ENCODE peak calls at places on chromosomes 2 and 18, in four cellular contexts. L, M, Q and E are unnamed samples. For H3K27me3, the result is how much of the 10 kb centered on the place peaks cover.

GRCh38 chr2:70226781-70227180 is 21.6 kb downstream of the TIA1 start:
- DNase-seq in L (no peak), M (no peak), Q (no peak), E (no peak)

GRCh38 chr2:200086911-200087310 is 131.5 kb downstream of the MAIP1 start:
- DNase-seq in L (no peak), M (no peak), Q (no peak), E (no peak)

GRCh38 chr18:13614701-13615288 is 111.6 kb downstream of the FAM210A start:
- DNase-seq in L (no peak), M (no peak), Q (no peak), E (no peak)

GRCh38 chr2:183207110-183207509 is 82.9 kb downstream of the NUP35 start:
- DNase-seq in L (peak), M (no peak), Q (no peak), E (peak)

GRCh38 chr18:62505669-62506494 is 16.9 kb upstream of the ZCCHC2 start:
- DNase-seq in L (no peak), M (no peak), Q (no peak), E (no peak)

GRCh38 chr2:205556841-205557539 is 125.3 kb upstream of the NRP2 start:
- DNase-seq in L (no peak), M (no peak), Q (no peak), E (no peak)

GRCh38 chr2:174292908-174293307 is 41.8 kb upstream of the SP9 start:
- DNase-seq in L (no peak), M (no peak), Q (no peak), E (no peak)

GRCh38 chr2:27362678-27363420 is 6.3 kb upstream of the GTF3C2 start:
- DNase-seq in L (no peak), M (no peak), Q (no peak), E (no peak)

GRCh38 chr2:29478641-29479040 is 363.4 kb downstream of the CLIP4 start:
- DNase-seq in L (no peak), M (no peak), Q (no peak), E (no peak)

GRCh38 chr2:238097988-238098853 is 1.9 kb upstream of the ESPNL start:
- DNase-seq in L (peak), M (peak), Q (peak), E (peak)

GRCh38 chr2:17667898-17668297 is 85.7 kb downstream of the SMC6 start:
- DNase-seq in L (no peak), M (no peak), Q (no peak), E (no peak)

GRCh38 chr2:158174495-158174894 is 72.8 kb downstream of the UPP2 start:
- DNase-seq in L (no peak), M (no peak), Q (no peak), E (no peak)

GRCh38 chr2:173979721-173980351 is 14.7 kb upstream of the SP3 start:
- DNase-seq in L (no peak), M (no peak), Q (no peak), E (no peak)

GRCh38 chr2:205546417-205546816 is 135.9 kb upstream of the NRP2 start:
- DNase-seq in L (peak), M (no peak), Q (no peak), E (no peak)

GRCh38 chr2:29703336-29703735 is 218.1 kb downstream of the ALK start:
- DNase-seq in L (no peak), M (no peak), Q (no peak), E (no peak)

GRCh38 chr2:151053661-151053990 is 208.0 kb downstream of the RBM43 start:
- DNase-seq in L (no peak), M (no peak), Q (no peak), E (no peak)

GRCh38 chr2:176188218-176188968 is at the start of gene HOXD1:
- DNase-seq in L (no peak), M (peak), Q (no peak), E (no peak)

GRCh38 chr2:150207979-150208378 is 279.5 kb downstream of the RND3 start:
- DNase-seq in L (no peak), M (no peak), Q (no peak), E (no peak)

GRCh38 chr2:205768815-205769493 is 86.7 kb downstream of the NRP2 start:
- DNase-seq in L (no peak), M (no peak), Q (no peak), E (no peak)

GRCh38 chr2:107259411-107260195 is 373.6 kb upstream of the ST6GAL2 start:
- DNase-seq in L (no peak), M (no peak), Q (no peak), E (no peak)

GRCh38 chr2:55165567-55165966 is 66.5 kb downstream of the CLHC1 start:
- DNase-seq in L (no peak), M (no peak), Q (no peak), E (no peak)

GRCh38 chr2:121285077-121285449 is at the start of gene TFCP2L1:
- DNase-seq in L (peak), M (peak), Q (no peak), E (no peak)

GRCh38 chr2:192139813-192140212 is 54.9 kb downstream of the TMEFF2 start:
- DNase-seq in L (no peak), M (no peak), Q (no peak), E (no peak)

GRCh38 chr2:9251154-9252001 is 44.8 kb downstream of the ASAP2 start:
- DNase-seq in L (no peak), M (no peak), Q (no peak), E (no peak)

GRCh38 chr2:224887159-224887558 is 155.1 kb downstream of the DOCK10 start:
- DNase-seq in L (no peak), M (no peak), Q (no peak), E (no peak)

GRCh38 chr2:12824304-12824761 is 107.6 kb downstream of the TRIB2 start:
- DNase-seq in L (no peak), M (no peak), Q (no peak), E (no peak)

GRCh38 chr18:302097-302496 is 34.2 kb upstream of the THOC1 start:
- DNase-seq in L (no peak), M (no peak), Q (no peak), E (no peak)
- H3K27me3 ChIP-seq in L (under half), M (under half), Q (under half), E (under half)

DNA sequence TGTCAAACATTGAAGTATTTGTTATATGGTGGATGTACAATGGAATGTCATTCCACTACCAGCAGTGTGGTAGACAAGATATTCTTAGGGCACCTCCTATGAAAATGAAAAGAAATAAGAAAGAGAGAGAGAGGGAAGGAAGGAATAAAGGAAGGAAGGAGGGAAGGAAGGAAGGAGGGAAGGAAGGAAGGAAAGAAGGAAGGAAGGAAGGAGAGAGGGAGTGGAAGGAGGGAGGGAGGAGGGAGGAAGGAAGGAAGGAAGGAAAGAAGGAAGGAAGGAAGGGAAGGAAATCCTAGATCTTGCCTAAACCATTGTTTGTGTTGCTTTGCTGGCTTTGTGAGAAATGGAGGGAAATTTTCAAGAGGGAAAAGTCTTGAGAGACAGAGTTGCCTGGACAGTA is 50.1 kb upstream of the TCF7L1 start:
- DNase-seq in L (no peak), M (no peak), Q (no peak), E (no peak)
- H3K27me3 ChIP-seq in L (under half), M (under half), Q (under half), E (under half)

GRCh38 chr2:166487082-166487654 is 6.9 kb downstream of the SCN7A start:
- DNase-seq in L (no peak), M (no peak), Q (no peak), E (no peak)
- H3K27me3 ChIP-seq in L (under half), M (under half), Q (under half), E (under half)

GRCh38 chr2:18975506-18975905 is 382.9 kb downstream of the OSR1 start:
- DNase-seq in L (no peak), M (no peak), Q (no peak), E (no peak)

GRCh38 chr2:18977409-18977808 is 381.0 kb downstream of the OSR1 start:
- DNase-seq in L (no peak), M (no peak), Q (no peak), E (no peak)

GRCh38 chr2:18980778-18981104 is 377.7 kb downstream of the OSR1 start:
- DNase-seq in L (no peak), M (no peak), Q (no peak), E (no peak)

GRCh38 chr2:18976112-18976961 is 382.1 kb downstream of the OSR1 start:
- DNase-seq in L (no peak), M (no peak), Q (no peak), E (no peak)

GRCh38 chr2:18980104-18980777 is 378.2 kb downstream of the OSR1 start:
- DNase-seq in L (no peak), M (no peak), Q (no peak), E (no peak)
- H3K27me3 ChIP-seq in L (under half), M (under half), Q (under half), E (under half)

GRCh38 chr2:181683518-181684453 is 3.5 kb upstream of the NEUROD1 start:
- DNase-seq in L (peak), M (no peak), Q (peak), E (peak)
- H3K27me3 ChIP-seq in L (half or more), M (half or more), Q (under half), E (under half)

DNA sequence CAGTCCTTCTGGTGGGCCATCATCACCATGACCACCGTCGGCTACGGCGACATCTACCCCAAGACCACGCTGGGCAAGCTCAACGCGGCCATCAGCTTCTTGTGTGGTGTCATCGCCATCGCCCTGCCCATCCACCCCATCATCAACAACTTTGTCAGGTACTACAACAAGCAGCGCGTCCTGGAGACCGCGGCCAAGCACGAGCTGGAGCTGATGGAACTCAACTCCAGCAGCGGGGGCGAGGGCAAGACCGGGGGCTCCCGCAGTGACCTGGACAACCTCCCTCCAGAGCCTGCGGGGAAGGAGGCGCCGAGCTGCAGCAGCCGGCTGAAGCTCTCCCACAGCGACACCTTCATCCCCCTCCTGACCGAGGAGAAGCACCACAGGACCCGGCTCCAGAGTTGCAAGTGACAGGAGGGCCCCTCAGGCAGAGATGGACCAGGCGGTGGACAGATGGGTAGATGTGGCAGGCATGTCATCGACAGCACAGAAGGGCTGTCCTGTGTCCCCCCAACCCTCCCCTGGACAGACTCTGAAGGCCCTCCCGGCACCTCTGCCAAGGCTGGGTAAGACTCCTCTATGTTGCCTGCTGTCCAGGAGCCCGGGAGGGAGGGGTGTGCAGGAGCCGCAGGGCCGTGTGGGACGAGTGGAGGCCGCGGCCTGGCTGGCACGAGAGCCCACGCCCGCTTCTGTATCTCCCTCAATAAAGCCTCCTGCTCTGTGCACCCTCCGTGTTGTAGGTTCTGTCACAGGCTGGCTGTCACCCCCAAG is 2.0 kb downstream of the KCNF1 start:
- DNase-seq in L (no peak), M (peak), Q (no peak), E (no peak)
- H3K27me3 ChIP-seq in L (under half), M (under half), Q (under half), E (under half)

GRCh38 chr2:129712586-129712985 is 266.9 kb upstream of the RAB6C start:
- DNase-seq in L (no peak), M (no peak), Q (no peak), E (no peak)
- H3K27me3 ChIP-seq in L (under half), M (under half), Q (under half), E (under half)

DNA sequence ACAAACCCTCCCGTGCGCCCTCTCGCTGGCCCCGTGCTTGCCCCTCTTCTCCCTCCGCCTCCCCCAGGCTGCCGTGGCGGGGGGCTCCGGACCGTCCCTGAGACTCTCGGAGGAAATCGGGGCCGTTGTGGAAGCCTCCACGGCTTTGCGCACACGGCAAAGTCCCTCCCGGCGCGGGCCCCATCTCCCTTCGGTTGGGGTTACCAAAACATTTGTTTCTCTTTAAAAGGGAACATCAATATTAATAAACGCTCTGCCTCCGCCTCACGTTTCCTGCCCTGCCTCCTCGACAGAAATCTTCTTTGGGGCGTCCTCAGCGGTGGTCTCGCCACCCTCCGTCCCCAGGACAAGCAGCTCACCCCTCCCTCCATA is 3.8 kb downstream of the PAX3 start:
- DNase-seq in L (no peak), M (no peak), Q (peak), E (no peak)
- H3K27me3 ChIP-seq in L (half or more), M (half or more), Q (half or more), E (under half)

DNA sequence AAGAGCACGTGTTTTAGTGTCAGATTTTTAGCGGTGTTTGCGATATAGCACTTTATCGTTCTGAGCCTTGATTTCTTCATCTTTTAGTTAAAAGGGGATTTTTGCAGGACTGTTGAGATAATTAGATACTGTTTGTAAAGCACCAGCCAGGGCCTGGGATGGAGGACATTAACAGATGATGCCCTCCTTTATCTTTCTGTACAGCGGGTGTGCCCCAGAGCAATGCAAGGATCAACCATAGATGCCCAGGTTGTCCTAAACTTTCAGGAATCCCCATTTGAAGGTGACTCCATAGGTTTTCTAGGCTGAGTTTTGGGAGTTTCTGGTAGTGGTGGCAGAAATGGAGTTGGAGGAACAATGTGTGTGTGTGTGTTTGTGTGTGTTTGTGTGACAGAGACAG is 97.0 kb upstream of the SPRED2 start:
- DNase-seq in L (no peak), M (no peak), Q (no peak), E (no peak)
- H3K27me3 ChIP-seq in L (under half), M (under half), Q (under half), E (under half)